ENCODE peak calls at places on chromosomes 3 and 15, in four cellular contexts. C is gastrocnemius medialis, L is HepG2, D is Peyer's patch. Y is an unnamed sample.

GRCh38 chr3:113272369-113272748 is 61.0 kb downstream of the BOC start:
- DNase-seq in C (no peak), L (no peak), D (no peak), Y (no peak)

GRCh38 chr15:56832125-56832524 is 86.3 kb upstream of the TCF12 start:
- DNase-seq in C (peak; percentile 92), L (no peak), D (no peak), Y (no peak)

GRCh38 chr3:193812791-193813505 is 219.9 kb downstream of the OPA1 start:
- DNase-seq in C (no peak), L (no peak), D (no peak), Y (no peak)

GRCh38 chr3:172002512-172003078 is 36.8 kb upstream of the FNDC3B start:
- DNase-seq in C (no peak), L (no peak), D (no peak), Y (no peak)

GRCh38 chr15:37219211-37219701 is 118.9 kb upstream of the MEIS2 start:
- DNase-seq in C (no peak), L (peak; percentile 48), D (no peak), Y (no peak)

GRCh38 chr3:28449398-28449797 is 100.8 kb upstream of the AZI2 start:
- DNase-seq in C (no peak), L (no peak), D (no peak), Y (no peak)

GRCh38 chr15:80662756-80663553 is 32.2 kb upstream of the ABHD17C start:
- DNase-seq in C (no peak), L (no peak), D (no peak), Y (no peak)

GRCh38 chr3:16069149-16069922 is 105.1 kb upstream of the GALNT15 start:
- DNase-seq in C (no peak), L (peak; percentile 87), D (no peak), Y (no peak)

GRCh38 chr15:60932051-60932915 is 296.8 kb downstream of the RORA start:
- DNase-seq in C (peak; percentile 96), L (no peak), D (no peak), Y (no peak)

GRCh38 chr3:37287776-37288175 is 113.4 kb upstream of the LRRFIP2 start:
- DNase-seq in C (no peak), L (no peak), D (no peak), Y (no peak)

GRCh38 chr15:33551860-33552259 is 241.1 kb downstream of the RYR3 start:
- DNase-seq in C (no peak), L (no peak), D (no peak), Y (no peak)

GRCh38 chr15:59522988-59523461 is 85.0 kb downstream of the FAM81A start:
- DNase-seq in C (no peak), L (no peak), D (no peak), Y (no peak)

GRCh38 chr3:71130516-71131384 is 452.8 kb downstream of the FOXP1 start:
- DNase-seq in C (peak; percentile 49), L (peak; percentile 35), D (peak; percentile 56), Y (peak; percentile 61)

GRCh38 chr3:149224736-149225594 is 3.3 kb upstream of the CP start:
- DNase-seq in C (no peak), L (peak; percentile 98), D (no peak), Y (peak; percentile 23)

GRCh38 chr3:69890691-69891090 is 108.8 kb upstream of the SAMMSON start:
- DNase-seq in C (no peak), L (no peak), D (no peak), Y (no peak)

GRCh38 chr3:24365168-24365567 is 129.5 kb downstream of the THRB start:
- DNase-seq in C (peak; percentile 52), L (peak; percentile 90), D (no peak), Y (no peak)

GRCh38 chr15:62569460-62570404 is 404.6 kb upstream of the C2CD4B start:
- DNase-seq in C (peak; percentile 50), L (peak; percentile 97), D (peak; percentile 79), Y (no peak)

GRCh38 chr15:65535192-65535591 is 4.9 kb downstream of the HACD3 start:
- DNase-seq in C (no peak), L (no peak), D (no peak), Y (no peak)
- TF ChIP-seq POLR2A in C (no peak), L (no peak), D (no peak), Y (no peak)

GRCh38 chr15:66021801-66022525 is 152.7 kb downstream of the RAB11A start:
- DNase-seq in C (no peak), L (no peak), D (no peak), Y (no peak)
- TF ChIP-seq POLR2A in C (no peak), L (no peak), D (no peak), Y (no peak)

DNA sequence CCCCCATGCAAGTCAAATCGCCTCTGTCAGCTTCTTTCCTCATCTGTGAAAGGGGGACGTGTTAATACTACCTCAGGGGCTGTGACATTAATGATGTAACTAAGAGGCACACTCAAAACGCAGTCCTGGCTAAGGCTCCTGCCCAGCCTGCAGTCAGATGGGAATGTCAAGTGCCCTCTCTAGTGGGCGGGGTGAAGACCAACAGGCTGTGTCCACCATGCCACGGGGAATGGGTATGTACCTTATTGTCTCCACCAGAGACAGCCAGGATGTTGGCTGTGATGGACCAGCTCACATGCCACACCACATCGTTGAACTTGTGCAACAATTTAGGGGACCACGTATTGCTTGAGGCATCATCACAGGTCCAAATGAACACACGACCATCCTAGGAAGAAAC is 11.0 kb upstream of the GHRL start:
- DNase-seq in C (no peak), L (no peak), D (no peak), Y (no peak)
- TF ChIP-seq POLR2A in C (no peak), L (peak; percentile 35), D (no peak), Y (no peak)

DNA sequence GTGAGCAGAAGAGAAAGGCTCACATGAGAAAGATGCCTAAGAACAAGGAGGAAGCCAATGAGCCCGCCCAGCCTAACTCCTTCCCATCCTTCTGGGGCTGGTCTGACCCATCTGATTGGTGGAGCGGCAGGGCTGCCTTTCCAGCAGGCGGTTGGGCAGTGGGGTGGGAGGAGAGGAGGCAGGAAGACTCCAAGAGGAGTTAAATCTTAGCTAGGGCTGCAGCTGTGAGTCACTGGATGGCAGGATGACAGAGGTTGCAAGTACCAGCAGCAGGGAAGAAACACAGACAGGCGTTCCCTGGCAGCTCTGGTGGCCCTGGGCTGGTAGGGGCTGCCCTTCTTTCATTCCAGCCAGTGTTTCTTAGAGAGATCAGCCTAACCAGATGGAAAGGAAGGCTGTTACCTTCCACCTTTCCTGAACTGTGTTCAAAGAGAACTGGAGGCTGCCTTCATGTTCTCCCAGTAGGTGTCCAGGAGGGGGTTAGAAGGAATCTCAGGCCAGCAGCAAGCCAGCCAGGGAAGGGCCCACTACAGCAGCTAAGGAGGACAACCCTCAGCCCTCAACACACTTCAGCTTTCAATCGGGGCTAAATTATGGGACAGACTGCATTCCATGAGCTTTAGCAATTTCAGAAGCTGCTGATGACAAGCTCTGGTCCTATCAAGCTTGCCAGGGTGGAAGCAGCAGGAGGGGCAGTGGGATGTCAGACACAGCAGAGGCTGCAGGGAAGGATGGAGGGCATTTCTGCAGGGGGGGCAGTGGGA is 50.3 kb downstream of the CHSY1 start:
- DNase-seq in C (peak; percentile 85), L (no peak), D (no peak), Y (no peak)
- TF ChIP-seq POLR2A in C (no peak), L (no peak), D (no peak), Y (no peak)

GRCh38 chr3:150627557-150627956 is 24.4 kb downstream of the SELENOT start:
- DNase-seq in C (peak; percentile 35), L (no peak), D (no peak), Y (no peak)

GRCh38 chr3:150635076-150635475 is 32.0 kb downstream of the SELENOT start:
- DNase-seq in C (no peak), L (no peak), D (no peak), Y (no peak)

GRCh38 chr3:150635526-150635925 is 32.4 kb downstream of the SELENOT start:
- DNase-seq in C (no peak), L (no peak), D (no peak), Y (no peak)

GRCh38 chr3:150636258-150636657 is 33.1 kb downstream of the SELENOT start:
- DNase-seq in C (no peak), L (no peak), D (no peak), Y (no peak)

GRCh38 chr3:150631515-150632221 is 28.5 kb downstream of the SELENOT start:
- DNase-seq in C (no peak), L (no peak), D (no peak), Y (peak; percentile 38)
- TF ChIP-seq POLR2A in C (no peak), L (no peak), D (no peak), Y (no peak)

GRCh38 chr3:150605998-150606641 is 3.0 kb downstream of the SELENOT start:
- DNase-seq in C (no peak), L (no peak), D (no peak), Y (peak; percentile 59)

GRCh38 chr3:150603888-150604319 is 783 bp downstream of the SELENOT start:
- DNase-seq in C (no peak), L (peak; percentile 9), D (no peak), Y (no peak)

GRCh38 chr3:150599611-150600297 is 3.4 kb upstream of the SELENOT start:
- DNase-seq in C (no peak), L (no peak), D (no peak), Y (no peak)

GRCh38 chr3:150602426-150603089 is 563 bp upstream of the SELENOT start:
- DNase-seq in C (no peak), L (no peak), D (no peak), Y (no peak)

GRCh38 chr3:150603090-150603887 is at the start of gene SELENOT:
- DNase-seq in C (peak; percentile 95), L (peak; percentile 92), D (peak; percentile 95), Y (peak; percentile 98)
- TF ChIP-seq POLR2A in C (peak; percentile 93), L (peak; percentile 95), D (peak; percentile 96), Y (peak; percentile 99)

GRCh38 chr3:63351159-63352007 is 73.3 kb downstream of the SYNPR start:
- DNase-seq in C (no peak), L (peak; percentile 51), D (no peak), Y (peak; percentile 59)
- TF ChIP-seq POLR2A in C (no peak), L (no peak), D (no peak), Y (no peak)